ENCODE peak calls at places on chromosomes 4 and X, in ten cellular contexts. One of them, this sample, is unnamed.
A peak's percentile ranks its signal among the peaks of the same experiment; 100 is the strongest.

GRCh38 chr4:54852061-54852460 is 194.3 kb downstream of the KIT start:
- DNase-seq in ovary: no peak
- DNase-seq in Peyer's patch: no peak
- DNase-seq in A549: no peak
- DNase-seq in fibroblast of lung: no peak
- DNase-seq in suprapubic skin: no peak
- DNase-seq in IMR-90: no peak
- DNase-seq in psoas muscle: no peak
- DNase-seq in endodermal cell: no peak
- DNase-seq in hepatocyte: no peak
- DNase-seq in this sample: no peak

GRCh38 chrX:46599051-46599560 is 25.5 kb downstream of the CHST7 start:
- DNase-seq in hepatocyte: no peak
- DNase-seq in A549: no peak
- DNase-seq in psoas muscle: no peak
- DNase-seq in suprapubic skin: no peak
- DNase-seq in endodermal cell: no peak
- DNase-seq in ovary: no peak
- DNase-seq in fibroblast of lung: peak; percentile 62
- DNase-seq in IMR-90: peak; percentile 40
- DNase-seq in Peyer's patch: no peak
- DNase-seq in this sample: no peak

GRCh38 chrX:149962859-149963757 is 24.8 kb upstream of the EOLA2 start:
- DNase-seq in hepatocyte: peak; percentile 61
- DNase-seq in fibroblast of lung: peak; percentile 70
- DNase-seq in IMR-90: peak; percentile 69
- DNase-seq in endodermal cell: peak; percentile 68
- DNase-seq in psoas muscle: peak; percentile 35
- DNase-seq in Peyer's patch: no peak
- DNase-seq in suprapubic skin: no peak
- DNase-seq in A549: peak; percentile 51
- DNase-seq in ovary: peak; percentile 35
- DNase-seq in this sample: no peak

GRCh38 chr4:40976343-40976742 is 226.6 kb downstream of the NSUN7 start:
- DNase-seq in hepatocyte: peak; percentile 72
- DNase-seq in Peyer's patch: no peak
- DNase-seq in endodermal cell: peak; percentile 59
- DNase-seq in ovary: no peak
- DNase-seq in psoas muscle: no peak
- DNase-seq in fibroblast of lung: peak; percentile 81
- DNase-seq in A549: peak; percentile 14
- DNase-seq in IMR-90: peak; percentile 70
- DNase-seq in suprapubic skin: no peak
- DNase-seq in this sample: no peak

GRCh38 chr4:148216866-148217814 is 225.1 kb downstream of the NR3C2 start:
- DNase-seq in endodermal cell: no peak
- DNase-seq in Peyer's patch: no peak
- DNase-seq in IMR-90: no peak
- DNase-seq in fibroblast of lung: peak; percentile 3
- DNase-seq in ovary: no peak
- DNase-seq in hepatocyte: no peak
- DNase-seq in A549: no peak
- DNase-seq in psoas muscle: no peak
- DNase-seq in suprapubic skin: no peak
- DNase-seq in this sample: no peak

GRCh38 chr4:15636818-15637217 is 18.3 kb downstream of the FBXL5 start:
- DNase-seq in suprapubic skin: no peak
- DNase-seq in fibroblast of lung: no peak
- DNase-seq in IMR-90: no peak
- DNase-seq in Peyer's patch: no peak
- DNase-seq in endodermal cell: no peak
- DNase-seq in psoas muscle: no peak
- DNase-seq in hepatocyte: no peak
- DNase-seq in ovary: no peak
- DNase-seq in A549: no peak
- DNase-seq in this sample: no peak

GRCh38 chrX:47380268-47380667 is 9.9 kb downstream of the ZNF157 start:
- DNase-seq in ovary: no peak
- DNase-seq in endodermal cell: no peak
- DNase-seq in fibroblast of lung: no peak
- DNase-seq in psoas muscle: no peak
- DNase-seq in hepatocyte: no peak
- DNase-seq in IMR-90: no peak
- DNase-seq in Peyer's patch: peak; percentile 37
- DNase-seq in suprapubic skin: no peak
- DNase-seq in A549: no peak
- DNase-seq in this sample: no peak

GRCh38 chrX:15617111-15617510 is 16.4 kb upstream of the ACE2 start:
- DNase-seq in Peyer's patch: no peak
- DNase-seq in hepatocyte: no peak
- DNase-seq in A549: no peak
- DNase-seq in psoas muscle: no peak
- DNase-seq in IMR-90: no peak
- DNase-seq in fibroblast of lung: no peak
- DNase-seq in ovary: no peak
- DNase-seq in endodermal cell: no peak
- DNase-seq in suprapubic skin: no peak
- DNase-seq in this sample: no peak

GRCh38 chrX:131821945-131822622 is 201.0 kb upstream of the STK26 start:
- DNase-seq in psoas muscle: peak; percentile 59
- DNase-seq in endodermal cell: no peak
- DNase-seq in A549: no peak
- DNase-seq in suprapubic skin: no peak
- DNase-seq in hepatocyte: no peak
- DNase-seq in Peyer's patch: no peak
- DNase-seq in IMR-90: peak; percentile 85
- DNase-seq in ovary: peak; percentile 73
- DNase-seq in fibroblast of lung: no peak
- DNase-seq in this sample: peak; percentile 87

GRCh38 chrX:37666516-37666915 is 19.1 kb upstream of the XK start:
- DNase-seq in hepatocyte: no peak
- DNase-seq in Peyer's patch: no peak
- DNase-seq in A549: no peak
- DNase-seq in ovary: no peak
- DNase-seq in psoas muscle: no peak
- DNase-seq in IMR-90: no peak
- DNase-seq in endodermal cell: no peak
- DNase-seq in suprapubic skin: no peak
- DNase-seq in fibroblast of lung: peak; percentile 65
- DNase-seq in this sample: no peak

GRCh38 chr4:41058426-41058825 is 155.9 kb downstream of the APBB2 start:
- DNase-seq in ovary: no peak
- DNase-seq in psoas muscle: no peak
- DNase-seq in fibroblast of lung: no peak
- DNase-seq in IMR-90: peak; percentile 72
- DNase-seq in A549: no peak
- DNase-seq in Peyer's patch: no peak
- DNase-seq in hepatocyte: no peak
- DNase-seq in suprapubic skin: no peak
- DNase-seq in endodermal cell: no peak
- DNase-seq in this sample: no peak

GRCh38 chrX:72121381-72121780 is 10.3 kb downstream of the RTL5 start:
- DNase-seq in A549: no peak
- DNase-seq in ovary: no peak
- DNase-seq in fibroblast of lung: peak; percentile 87
- DNase-seq in Peyer's patch: no peak
- DNase-seq in psoas muscle: peak; percentile 40
- DNase-seq in hepatocyte: no peak
- DNase-seq in suprapubic skin: no peak
- DNase-seq in IMR-90: peak; percentile 75
- DNase-seq in endodermal cell: peak; percentile 10
- DNase-seq in this sample: no peak

GRCh38 chr4:81426770-81427604 is 44.7 kb downstream of the RASGEF1B start:
- DNase-seq in fibroblast of lung: no peak
- DNase-seq in ovary: no peak
- DNase-seq in endodermal cell: no peak
- DNase-seq in hepatocyte: no peak
- DNase-seq in IMR-90: peak; percentile 34
- DNase-seq in psoas muscle: no peak
- DNase-seq in suprapubic skin: no peak
- DNase-seq in A549: no peak
- DNase-seq in Peyer's patch: no peak
- DNase-seq in this sample: no peak

GRCh38 chrX:48919360-48919821 is 567 bp upstream of the PIM2 start:
- DNase-seq in A549: no peak
- DNase-seq in ovary: no peak
- DNase-seq in Peyer's patch: no peak
- DNase-seq in fibroblast of lung: no peak
- DNase-seq in hepatocyte: no peak
- DNase-seq in psoas muscle: no peak
- DNase-seq in endodermal cell: peak; percentile 83
- DNase-seq in IMR-90: no peak
- DNase-seq in suprapubic skin: no peak
- DNase-seq in this sample: no peak

GRCh38 chrX:39563189-39563588 is 534.6 kb downstream of the BCOR start:
- DNase-seq in ovary: no peak
- DNase-seq in A549: no peak
- DNase-seq in fibroblast of lung: no peak
- DNase-seq in Peyer's patch: no peak
- DNase-seq in IMR-90: no peak
- DNase-seq in hepatocyte: no peak
- DNase-seq in endodermal cell: no peak
- DNase-seq in suprapubic skin: no peak
- DNase-seq in psoas muscle: no peak
- DNase-seq in this sample: no peak
- H3K27ac ChIP-seq in ovary: no peak overlapping the region
- H3K27ac ChIP-seq in A549: no peak overlapping the region
- H3K27ac ChIP-seq in fibroblast of lung: no peak overlapping the region
- H3K27ac ChIP-seq in Peyer's patch: no peak overlapping the region
- H3K27ac ChIP-seq in IMR-90: no peak overlapping the region
- H3K27ac ChIP-seq in hepatocyte: no peak overlapping the region
- H3K27ac ChIP-seq in endodermal cell: no peak overlapping the region
- H3K27ac ChIP-seq in suprapubic skin: no peak overlapping the region
- H3K27ac ChIP-seq in psoas muscle: no peak overlapping the region
- H3K27ac ChIP-seq in this sample: no peak overlapping the region

GRCh38 chr4:17335371-17335770 is 176.5 kb downstream of the QDPR start:
- DNase-seq in ovary: no peak
- DNase-seq in A549: no peak
- DNase-seq in IMR-90: no peak
- DNase-seq in fibroblast of lung: no peak
- DNase-seq in endodermal cell: no peak
- DNase-seq in Peyer's patch: no peak
- DNase-seq in suprapubic skin: no peak
- DNase-seq in hepatocyte: no peak
- DNase-seq in psoas muscle: no peak
- DNase-seq in this sample: no peak

GRCh38 chr4:17336986-17337385 is 174.9 kb downstream of the QDPR start:
- DNase-seq in A549: no peak
- DNase-seq in Peyer's patch: no peak
- DNase-seq in ovary: no peak
- DNase-seq in suprapubic skin: no peak
- DNase-seq in psoas muscle: no peak
- DNase-seq in fibroblast of lung: no peak
- DNase-seq in endodermal cell: no peak
- DNase-seq in IMR-90: no peak
- DNase-seq in hepatocyte: no peak
- DNase-seq in this sample: no peak

GRCh38 chr4:17336524-17336941 is 175.4 kb downstream of the QDPR start:
- DNase-seq in ovary: no peak
- DNase-seq in hepatocyte: no peak
- DNase-seq in fibroblast of lung: no peak
- DNase-seq in endodermal cell: no peak
- DNase-seq in Peyer's patch: no peak
- DNase-seq in psoas muscle: peak; percentile 14
- DNase-seq in suprapubic skin: no peak
- DNase-seq in A549: no peak
- DNase-seq in IMR-90: peak; percentile 48
- DNase-seq in this sample: no peak

GRCh38 chr4:17336069-17336468 is 175.8 kb downstream of the QDPR start:
- DNase-seq in ovary: no peak
- DNase-seq in psoas muscle: no peak
- DNase-seq in suprapubic skin: no peak
- DNase-seq in endodermal cell: no peak
- DNase-seq in A549: no peak
- DNase-seq in IMR-90: no peak
- DNase-seq in fibroblast of lung: no peak
- DNase-seq in hepatocyte: no peak
- DNase-seq in Peyer's patch: no peak
- DNase-seq in this sample: no peak

DNA sequence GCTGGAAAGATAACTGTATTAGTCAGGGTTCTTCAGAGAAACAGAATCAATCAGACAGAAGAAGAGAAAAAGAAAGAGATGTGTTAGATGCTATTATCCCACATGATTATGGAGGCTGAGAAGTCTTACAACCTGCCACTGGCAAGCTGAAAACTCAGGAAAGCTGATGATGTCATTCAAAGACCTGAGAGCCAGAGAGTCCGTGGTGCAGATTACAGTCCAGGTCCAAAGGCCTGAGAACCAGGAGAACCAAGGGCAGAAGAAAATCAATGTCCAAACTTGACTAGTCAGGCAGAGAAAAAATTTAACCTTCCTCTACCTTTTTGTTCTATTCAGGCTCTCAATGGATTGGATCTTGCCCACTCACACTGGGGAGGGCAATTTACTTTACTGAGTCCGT is 172.5 kb downstream of the QDPR start:
- DNase-seq in ovary: no peak
- DNase-seq in A549: no peak
- DNase-seq in Peyer's patch: no peak
- DNase-seq in psoas muscle: no peak
- DNase-seq in hepatocyte: no peak
- DNase-seq in fibroblast of lung: no peak
- DNase-seq in endodermal cell: no peak
- DNase-seq in suprapubic skin: no peak
- DNase-seq in IMR-90: no peak
- DNase-seq in this sample: no peak
- TF ChIP-seq CTCF in ovary: no peak
- TF ChIP-seq CTCF in A549: no peak
- TF ChIP-seq CTCF in Peyer's patch: no peak
- TF ChIP-seq CTCF in psoas muscle: no peak
- TF ChIP-seq CTCF in hepatocyte: no peak
- TF ChIP-seq CTCF in fibroblast of lung: no peak
- TF ChIP-seq CTCF in endodermal cell: no peak
- TF ChIP-seq CTCF in suprapubic skin: no peak
- TF ChIP-seq CTCF in IMR-90: no peak
- TF ChIP-seq CTCF in this sample: no peak

GRCh38 chrX:10157545-10157944 is 770 bp downstream of the CLCN4 start:
- DNase-seq in A549: no peak
- DNase-seq in endodermal cell: no peak
- DNase-seq in hepatocyte: no peak
- DNase-seq in ovary: no peak
- DNase-seq in fibroblast of lung: peak; percentile 30
- DNase-seq in psoas muscle: no peak
- DNase-seq in IMR-90: peak; percentile 59
- DNase-seq in Peyer's patch: no peak
- DNase-seq in suprapubic skin: no peak
- DNase-seq in this sample: no peak
- H3K4me3 ChIP-seq in A549: peak overlapping the region; percentile 41
- H3K4me3 ChIP-seq in endodermal cell: peak overlapping the region; percentile 78
- H3K4me3 ChIP-seq in hepatocyte: no peak overlapping the region
- H3K4me3 ChIP-seq in ovary: no peak overlapping the region
- H3K4me3 ChIP-seq in fibroblast of lung: peak overlapping the region; percentile 55
- H3K4me3 ChIP-seq in psoas muscle: peak overlapping the region; percentile 63
- H3K4me3 ChIP-seq in IMR-90: no peak overlapping the region
- H3K4me3 ChIP-seq in Peyer's patch: no peak overlapping the region
- H3K4me3 ChIP-seq in suprapubic skin: peak overlapping the region; percentile 38
- H3K4me3 ChIP-seq in this sample: peak overlapping the region; percentile 62

DNA sequence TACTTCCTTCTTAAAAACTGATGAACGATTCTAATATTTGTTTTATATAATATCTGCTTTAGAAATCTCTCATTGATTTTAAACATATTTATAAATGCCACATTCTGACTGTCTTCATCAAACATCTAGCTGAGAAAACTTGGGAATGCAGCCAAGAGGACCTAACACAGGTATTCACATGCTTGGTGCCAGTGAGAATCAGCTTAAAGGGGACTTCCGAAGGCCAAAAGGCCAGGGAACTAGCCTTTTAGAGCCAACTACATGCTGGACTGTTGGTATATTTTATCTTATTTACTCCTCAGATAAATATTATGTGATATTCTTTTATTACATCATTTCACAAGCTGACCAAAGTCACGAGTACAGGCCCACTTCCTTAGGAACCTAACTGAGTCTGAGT is 41.0 kb upstream of the PDLIM3 start:
- DNase-seq in Peyer's patch: no peak
- DNase-seq in ovary: no peak
- DNase-seq in psoas muscle: no peak
- DNase-seq in IMR-90: no peak
- DNase-seq in A549: no peak
- DNase-seq in suprapubic skin: no peak
- DNase-seq in hepatocyte: no peak
- DNase-seq in fibroblast of lung: no peak
- DNase-seq in endodermal cell: no peak
- DNase-seq in this sample: no peak
- H3K27ac ChIP-seq in Peyer's patch: peak overlapping the region; percentile 30
- H3K27ac ChIP-seq in ovary: no peak overlapping the region
- H3K27ac ChIP-seq in psoas muscle: peak overlapping the region; percentile 97
- H3K27ac ChIP-seq in IMR-90: no peak overlapping the region
- H3K27ac ChIP-seq in A549: no peak overlapping the region
- H3K27ac ChIP-seq in suprapubic skin: no peak overlapping the region
- H3K27ac ChIP-seq in hepatocyte: peak overlapping the region; percentile 84
- H3K27ac ChIP-seq in fibroblast of lung: peak overlapping the region; percentile 32
- H3K27ac ChIP-seq in endodermal cell: no peak overlapping the region
- H3K27ac ChIP-seq in this sample: peak overlapping the region; percentile 89